ENCODE peak calls at places on chromosomes 6 and 20, in five cellular contexts. Z, S, J, V and Q are unnamed samples.

GRCh38 chr20:49585585-49586245 is 17.8 kb upstream of the PTGIS start:
- DNase-seq in Z (no peak), S (no peak), J (no peak), V (no peak), Q (no peak)

GRCh38 chr6:111687652-111688051 is 82.0 kb upstream of the TRAF3IP2 start:
- DNase-seq in Z (no peak), S (no peak), J (no peak), V (no peak), Q (no peak)

GRCh38 chr20:8438748-8439147 is 306.7 kb downstream of the PLCB1 start:
- DNase-seq in Z (no peak), S (no peak), J (no peak), V (no peak), Q (peak)

GRCh38 chr20:1415667-1416468 is 23.0 kb upstream of the FKBP1A start:
- DNase-seq in Z (peak), S (no peak), J (no peak), V (no peak), Q (no peak)

GRCh38 chr20:12906401-12906800 is 102.4 kb upstream of the SPTLC3 start:
- DNase-seq in Z (no peak), S (no peak), J (no peak), V (no peak), Q (no peak)

GRCh38 chr20:9112541-9113515 is 43.9 kb downstream of the PLCB4 start:
- DNase-seq in Z (no peak), S (no peak), J (no peak), V (no peak), Q (no peak)

GRCh38 chr6:4776967-4777925 is 1.0 kb downstream of the CDYL start:
- DNase-seq in Z (no peak), S (peak), J (no peak), V (no peak), Q (peak)

GRCh38 chr6:145863988-145864616 is 49.5 kb upstream of the FBXO30 start:
- DNase-seq in Z (no peak), S (no peak), J (no peak), V (no peak), Q (no peak)